ENCODE peak calls at places on chromosomes 16 and 17, in six cellular contexts. One of them, this sample, is unnamed.

GRCh38 chr16:50338371-50339231 is 30.2 kb downstream of the BRD7 start:
- DNase-seq in GM23338: no peak
- DNase-seq in SK-N-SH: no peak
- DNase-seq in GM23248: peak
- DNase-seq in HCT116: no peak
- DNase-seq in MM.1S: no peak
- DNase-seq in this sample: no peak

GRCh38 chr16:81630632-81631026 is 148.5 kb upstream of the PLCG2 start:
- DNase-seq in MM.1S: no peak
- DNase-seq in GM23338: no peak
- DNase-seq in HCT116: no peak
- DNase-seq in SK-N-SH: no peak
- DNase-seq in GM23248: no peak
- DNase-seq in this sample: no peak

GRCh38 chr16:89600956-89601355 is 12.5 kb upstream of the DPEP1 start:
- DNase-seq in MM.1S: no peak
- DNase-seq in GM23338: no peak
- DNase-seq in HCT116: no peak
- DNase-seq in SK-N-SH: no peak
- DNase-seq in GM23248: no peak
- DNase-seq in this sample: no peak

GRCh38 chr16:30185141-30185682 is 1.8 kb downstream of the CORO1A start:
- DNase-seq in GM23338: no peak
- DNase-seq in MM.1S: peak
- DNase-seq in GM23248: no peak
- DNase-seq in HCT116: no peak
- DNase-seq in SK-N-SH: peak
- DNase-seq in this sample: no peak

GRCh38 chr16:49754495-49755290 is 101.2 kb downstream of the ZNF423 start:
- DNase-seq in GM23248: peak
- DNase-seq in GM23338: peak
- DNase-seq in MM.1S: peak
- DNase-seq in SK-N-SH: peak
- DNase-seq in HCT116: no peak
- DNase-seq in this sample: no peak

GRCh38 chr17:339193-340061 is 13.2 kb downstream of the RPH3AL start:
- DNase-seq in HCT116: no peak
- DNase-seq in MM.1S: no peak
- DNase-seq in GM23338: peak
- DNase-seq in SK-N-SH: peak
- DNase-seq in GM23248: no peak
- DNase-seq in this sample: no peak

GRCh38 chr17:45222273-45222993 is 748 bp downstream of the FMNL1 start:
- DNase-seq in MM.1S: peak
- DNase-seq in GM23338: peak
- DNase-seq in SK-N-SH: peak
- DNase-seq in GM23248: no peak
- DNase-seq in HCT116: no peak
- DNase-seq in this sample: no peak

GRCh38 chr16:12245088-12245922 is 268.8 kb downstream of the SNX29 start:
- DNase-seq in GM23338: no peak
- DNase-seq in MM.1S: no peak
- DNase-seq in GM23248: no peak
- DNase-seq in HCT116: no peak
- DNase-seq in SK-N-SH: no peak
- DNase-seq in this sample: no peak

GRCh38 chr16:27264151-27264550 is 4.4 kb downstream of the NSMCE1 start:
- DNase-seq in MM.1S: no peak
- DNase-seq in GM23338: no peak
- DNase-seq in HCT116: peak
- DNase-seq in GM23248: peak
- DNase-seq in SK-N-SH: no peak
- DNase-seq in this sample: peak

GRCh38 chr16:74626741-74627416 is 20.0 kb upstream of the GLG1 start:
- DNase-seq in SK-N-SH: no peak
- DNase-seq in GM23248: peak
- DNase-seq in MM.1S: no peak
- DNase-seq in GM23338: no peak
- DNase-seq in HCT116: no peak
- DNase-seq in this sample: no peak

GRCh38 chr17:41813039-41813680 is 356 bp downstream of the FKBP10 start:
- DNase-seq in GM23248: peak
- DNase-seq in MM.1S: no peak
- DNase-seq in GM23338: peak
- DNase-seq in SK-N-SH: no peak
- DNase-seq in HCT116: no peak
- DNase-seq in this sample: no peak
- H3K4me3 ChIP-seq in GM23248: peak
- H3K4me3 ChIP-seq in MM.1S: no peak
- H3K4me3 ChIP-seq in GM23338: peak
- H3K4me3 ChIP-seq in SK-N-SH: peak
- H3K4me3 ChIP-seq in HCT116: peak
- H3K4me3 ChIP-seq in this sample: peak

GRCh38 chr17:80360396-80360795 is 54.6 kb upstream of the ENDOV start:
- DNase-seq in GM23338: no peak
- DNase-seq in HCT116: no peak
- DNase-seq in MM.1S: no peak
- DNase-seq in SK-N-SH: no peak
- DNase-seq in GM23248: no peak
- DNase-seq in this sample: no peak
- TF ChIP-seq EZH2phosphoT487 in GM23338: no peak
- TF ChIP-seq EZH2phosphoT487 in HCT116: no peak
- TF ChIP-seq EZH2phosphoT487 in MM.1S: no peak
- TF ChIP-seq EZH2phosphoT487 in SK-N-SH: no peak
- TF ChIP-seq EZH2phosphoT487 in GM23248: no peak
- TF ChIP-seq EZH2phosphoT487 in this sample: no peak

DNA sequence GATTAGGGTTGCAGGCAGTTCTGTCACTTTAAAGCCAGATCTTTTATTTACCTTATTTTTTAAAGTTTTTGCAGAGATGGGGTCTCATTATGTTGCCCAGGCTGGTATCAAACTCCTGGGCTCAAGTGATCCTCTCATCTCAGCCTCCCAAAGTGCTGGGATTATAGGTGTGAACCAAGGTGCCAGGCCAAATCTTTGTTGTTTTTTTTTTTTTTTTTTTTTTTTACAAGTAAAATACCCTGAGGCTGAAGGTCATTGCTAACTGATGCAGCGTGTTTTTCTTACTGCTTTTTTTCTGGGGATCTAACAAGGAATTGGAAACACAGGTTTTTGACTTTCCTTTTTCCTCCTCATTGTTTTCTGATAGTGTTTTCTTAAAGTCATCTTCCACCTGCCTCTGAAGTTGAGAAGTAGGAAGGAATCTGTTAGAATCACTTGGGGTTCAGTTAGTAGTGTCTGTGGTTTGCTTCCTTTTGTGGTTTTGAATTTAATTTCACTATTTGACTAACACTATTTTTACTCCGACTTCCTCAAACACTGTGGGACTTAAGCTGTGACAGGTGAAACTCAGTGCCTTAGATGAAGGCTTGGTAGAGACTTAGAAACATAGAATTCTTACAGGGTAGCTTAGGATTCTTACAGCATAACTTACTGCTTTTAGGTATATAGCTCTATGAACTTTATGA is 22.2 kb downstream of the CLTC start:
- DNase-seq in HCT116: no peak
- DNase-seq in GM23338: no peak
- DNase-seq in SK-N-SH: no peak
- DNase-seq in MM.1S: peak
- DNase-seq in GM23248: no peak
- DNase-seq in this sample: peak
- H3K4me3 ChIP-seq in HCT116: no peak
- H3K4me3 ChIP-seq in GM23338: no peak
- H3K4me3 ChIP-seq in SK-N-SH: no peak
- H3K4me3 ChIP-seq in MM.1S: no peak
- H3K4me3 ChIP-seq in GM23248: no peak
- H3K4me3 ChIP-seq in this sample: peak

DNA sequence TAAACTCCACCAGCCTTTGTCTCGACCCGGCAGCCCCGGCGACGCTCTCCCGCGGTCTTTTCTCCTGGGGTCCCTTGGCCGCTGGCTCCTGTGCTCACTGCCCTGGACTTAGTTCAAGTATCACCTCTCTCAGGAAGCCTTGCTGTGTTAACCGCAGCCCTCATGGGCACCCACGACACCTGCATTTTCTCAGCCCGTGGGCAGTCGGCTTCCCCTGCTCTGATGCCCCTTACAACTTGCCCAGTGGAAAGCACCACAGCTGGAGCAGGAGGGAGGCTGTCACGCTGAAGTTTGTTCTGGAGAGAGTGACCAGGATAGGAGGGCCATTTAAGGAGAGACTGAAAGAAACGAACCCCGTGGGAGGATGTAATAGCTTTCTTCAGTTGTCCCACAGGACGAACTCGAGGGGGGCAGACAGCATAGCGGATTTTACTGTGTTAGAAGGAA is 412 bp downstream of the STXBP4 start:
- DNase-seq in GM23248: peak
- DNase-seq in GM23338: no peak
- DNase-seq in HCT116: no peak
- DNase-seq in SK-N-SH: peak
- DNase-seq in MM.1S: no peak
- DNase-seq in this sample: peak
- TF ChIP-seq EZH2phosphoT487 in GM23248: no peak
- TF ChIP-seq EZH2phosphoT487 in GM23338: no peak
- TF ChIP-seq EZH2phosphoT487 in HCT116: no peak
- TF ChIP-seq EZH2phosphoT487 in SK-N-SH: no peak
- TF ChIP-seq EZH2phosphoT487 in MM.1S: no peak
- TF ChIP-seq EZH2phosphoT487 in this sample: no peak

GRCh38 chr16:73043828-73044493 is 4.0 kb downstream of the ZFHX3 start:
- DNase-seq in MM.1S: no peak
- DNase-seq in GM23248: peak
- DNase-seq in GM23338: no peak
- DNase-seq in SK-N-SH: no peak
- DNase-seq in HCT116: no peak
- DNase-seq in this sample: no peak
- H3K4me3 ChIP-seq in MM.1S: no peak
- H3K4me3 ChIP-seq in GM23248: peak
- H3K4me3 ChIP-seq in GM23338: no peak
- H3K4me3 ChIP-seq in SK-N-SH: no peak
- H3K4me3 ChIP-seq in HCT116: no peak
- H3K4me3 ChIP-seq in this sample: no peak

GRCh38 chr16:4510131-4510530 is 28.4 kb downstream of the CDIP1 start:
- DNase-seq in GM23338: no peak
- DNase-seq in HCT116: no peak
- DNase-seq in MM.1S: no peak
- DNase-seq in SK-N-SH: no peak
- DNase-seq in GM23248: no peak
- DNase-seq in this sample: no peak
- TF ChIP-seq EZH2phosphoT487 in GM23338: no peak
- TF ChIP-seq EZH2phosphoT487 in HCT116: no peak
- TF ChIP-seq EZH2phosphoT487 in MM.1S: no peak
- TF ChIP-seq EZH2phosphoT487 in SK-N-SH: no peak
- TF ChIP-seq EZH2phosphoT487 in GM23248: no peak
- TF ChIP-seq EZH2phosphoT487 in this sample: no peak

DNA sequence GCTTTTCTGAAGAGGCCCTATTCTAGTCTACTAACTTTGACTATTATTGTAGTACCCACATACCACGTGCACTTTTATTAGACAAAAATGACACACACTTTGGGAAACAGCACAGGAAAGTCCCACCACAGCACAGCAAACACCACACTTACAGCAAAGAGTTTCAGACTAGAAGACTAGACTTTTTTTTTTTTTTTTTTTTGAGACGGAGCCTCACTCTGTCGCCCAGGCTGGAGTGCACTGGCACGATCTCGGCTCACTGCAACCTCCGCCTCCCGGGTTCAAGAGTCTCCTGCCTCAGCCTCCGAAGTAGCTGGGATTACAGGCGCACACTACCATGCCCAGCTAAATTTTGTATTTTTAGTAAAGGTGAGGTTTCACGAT is 20.1 kb downstream of the YWHAE start:
- DNase-seq in SK-N-SH: no peak
- DNase-seq in HCT116: no peak
- DNase-seq in GM23338: no peak
- DNase-seq in GM23248: peak
- DNase-seq in MM.1S: peak
- DNase-seq in this sample: no peak
- H3K4me3 ChIP-seq in SK-N-SH: no peak
- H3K4me3 ChIP-seq in HCT116: no peak
- H3K4me3 ChIP-seq in GM23338: no peak
- H3K4me3 ChIP-seq in GM23248: no peak
- H3K4me3 ChIP-seq in MM.1S: peak
- H3K4me3 ChIP-seq in this sample: no peak